ENCODE peak calls at places on chromosomes 2 and 18, in four cellular contexts. O, E, T and L are unnamed samples.

GRCh38 chr18:477565-477964 is 22.9 kb downstream of the COLEC12 start:
- DNase-seq in E (no peak), T (no peak), O (no peak), L (no peak)

GRCh38 chr2:4792126-4792525 is 900.1 kb upstream of the SOX11 start:
- DNase-seq in O (no peak), E (no peak), T (no peak), L (no peak)

GRCh38 chr2:42342061-42342794 is 18.8 kb downstream of the COX7A2L start:
- DNase-seq in T (no peak), O (no peak), E (peak; percentile 80), L (peak; percentile 51)

GRCh38 chr18:44946529-44947113 is 265.9 kb downstream of the SETBP1 start:
- DNase-seq in E (no peak), T (no peak), O (no peak), L (no peak)

GRCh38 chr2:115887209-115887776 is 1444.9 kb downstream of the DPP10 start:
- DNase-seq in E (no peak), T (no peak), O (no peak), L (no peak)

GRCh38 chr2:39737661-39738060 is 41.4 kb downstream of the THUMPD2 start:
- DNase-seq in O (no peak), T (peak; percentile 42), E (peak; percentile 31), L (peak; percentile 61)

GRCh38 chr2:11028407-11028916 is 116.7 kb downstream of the KCNF1 start:
- DNase-seq in O (no peak), E (no peak), T (no peak), L (no peak)

GRCh38 chr18:30245756-30246515 is 796.6 kb downstream of the DSC3 start:
- DNase-seq in O (no peak), E (no peak), T (no peak), L (no peak)

GRCh38 chr2:120661551-120661950 is 74.1 kb upstream of the GLI2 start:
- DNase-seq in E (no peak), O (no peak), T (peak; percentile 91), L (no peak)

GRCh38 chr2:165627463-165627862 is 158.0 kb downstream of the CSRNP3 start:
- DNase-seq in T (no peak), E (no peak), O (no peak), L (peak; percentile 36)

GRCh38 chr2:25955036-25955435 is 27.3 kb downstream of the KIF3C start:
- DNase-seq in E (no peak), O (no peak), T (no peak), L (no peak)

GRCh38 chr18:74333091-74333490 is 17.5 kb downstream of the C18orf63 start:
- DNase-seq in O (no peak), T (no peak), E (no peak), L (no peak)

GRCh38 chr2:171798156-171798815 is 95.8 kb downstream of the SLC25A12 start:
- DNase-seq in E (peak; percentile 21), O (no peak), T (no peak), L (no peak)

GRCh38 chr2:46967990-46968647 is 52.5 kb upstream of the MCFD2 start:
- DNase-seq in O (peak; percentile 86), E (peak; percentile 90), T (peak; percentile 89), L (peak; percentile 39)